ENCODE peak calls at places on chromosomes 1 and 21, in six cellular contexts. C is brain microvascular endothelial cell; A is pancreas; I is effector memory CD4-positive, alpha-beta T cell; H is CD8-positive, alpha-beta T cell; U is neural progenitor cell. B is an unnamed sample.
A peak's percentile ranks its signal among the peaks of the same experiment; 100 is the strongest.

GRCh38 chr1:22290157-22290556 is 147.3 kb upstream of the WNT4 start:
- DNase-seq in C (no peak), A (no peak), I (no peak), H (peak; percentile 11), U (no peak), B (no peak)

GRCh38 chr1:59568158-59568935 is 246.4 kb upstream of the HOOK1 start:
- DNase-seq in C (peak; percentile 21), A (no peak), I (no peak), H (no peak), U (no peak), B (no peak)

GRCh38 chr1:201348211-201348566 is 29.3 kb downstream of the TNNT2 start:
- DNase-seq in C (peak; percentile 45), A (no peak), I (no peak), H (no peak), U (peak; percentile 83), B (no peak)

GRCh38 chr21:34974162-34974981 is 74.7 kb downstream of the RUNX1 start:
- DNase-seq in C (no peak), A (no peak), I (peak; percentile 28), H (peak; percentile 68), U (no peak), B (no peak)

GRCh38 chr1:73783367-73783766 is 414.6 kb downstream of the LRRIQ3 start:
- DNase-seq in C (no peak), A (no peak), I (no peak), H (no peak), U (no peak), B (no peak)

GRCh38 chr1:62481681-62482080 is 44.8 kb downstream of the USP1 start:
- DNase-seq in C (no peak), A (no peak), I (no peak), H (no peak), U (no peak), B (no peak)

GRCh38 chr1:2099871-2100774 is 49.9 kb downstream of the PRKCZ start:
- DNase-seq in C (no peak), A (no peak), I (no peak), H (no peak), U (no peak), B (no peak)

GRCh38 chr1:14924455-14925325 is 228.9 kb upstream of the TMEM51 start:
- DNase-seq in C (peak; percentile 42), A (peak; percentile 65), I (no peak), H (no peak), U (peak; percentile 65), B (peak; percentile 54)

GRCh38 chr1:76583237-76583868 is 283.9 kb upstream of the ST6GALNAC5 start:
- DNase-seq in C (no peak), A (no peak), I (no peak), H (no peak), U (no peak), B (no peak)

GRCh38 chr1:10520952-10521351 is 46.2 kb downstream of the PEX14 start:
- DNase-seq in C (no peak), A (no peak), I (no peak), H (no peak), U (no peak), B (no peak)
- H3K27ac ChIP-seq in C (no peak overlapping the region), A (no peak overlapping the region), I (no peak overlapping the region), H (no peak overlapping the region), U (no peak overlapping the region), B (no peak overlapping the region)

DNA sequence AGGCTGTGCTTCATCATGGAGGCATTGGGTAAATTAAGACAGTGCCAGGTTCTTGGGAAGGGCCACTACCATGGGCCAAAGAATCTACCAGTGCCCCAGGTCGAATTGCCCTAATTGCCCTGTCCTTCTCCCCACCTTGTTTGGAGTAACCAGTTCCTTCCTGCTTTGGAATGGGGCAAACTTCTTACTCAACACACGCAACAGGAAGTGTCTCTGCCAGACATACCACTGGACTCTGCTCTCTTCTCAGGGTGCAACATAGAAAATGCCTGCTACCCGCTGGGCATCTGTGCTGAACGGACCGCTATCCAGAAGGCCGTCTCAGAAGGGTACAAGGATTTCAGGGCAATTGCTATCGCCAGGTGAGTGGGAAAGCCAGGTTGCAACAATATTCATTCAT is 15.8 kb downstream of the CDA start:
- DNase-seq in C (no peak), A (no peak), I (no peak), H (no peak), U (no peak), B (no peak)
- H3K27ac ChIP-seq in C (peak overlapping the region; percentile 73), A (no peak overlapping the region), I (no peak overlapping the region), H (no peak overlapping the region), U (no peak overlapping the region), B (no peak overlapping the region)

GRCh38 chr21:46295996-46296752 is 10.0 kb downstream of the YBEY start:
- DNase-seq in C (peak; percentile 45), A (no peak), I (no peak), H (peak; percentile 64), U (no peak), B (no peak)

GRCh38 chr21:46298083-46298412 is 11.9 kb downstream of the YBEY start:
- DNase-seq in C (no peak), A (no peak), I (no peak), H (no peak), U (no peak), B (no peak)

GRCh38 chr21:46297311-46298082 is 11.4 kb downstream of the YBEY start:
- DNase-seq in C (no peak), A (no peak), I (no peak), H (no peak), U (no peak), B (no peak)

GRCh38 chr21:46294647-46295176 is 8.6 kb downstream of the YBEY start:
- DNase-seq in C (peak; percentile 55), A (no peak), I (no peak), H (no peak), U (no peak), B (no peak)

DNA sequence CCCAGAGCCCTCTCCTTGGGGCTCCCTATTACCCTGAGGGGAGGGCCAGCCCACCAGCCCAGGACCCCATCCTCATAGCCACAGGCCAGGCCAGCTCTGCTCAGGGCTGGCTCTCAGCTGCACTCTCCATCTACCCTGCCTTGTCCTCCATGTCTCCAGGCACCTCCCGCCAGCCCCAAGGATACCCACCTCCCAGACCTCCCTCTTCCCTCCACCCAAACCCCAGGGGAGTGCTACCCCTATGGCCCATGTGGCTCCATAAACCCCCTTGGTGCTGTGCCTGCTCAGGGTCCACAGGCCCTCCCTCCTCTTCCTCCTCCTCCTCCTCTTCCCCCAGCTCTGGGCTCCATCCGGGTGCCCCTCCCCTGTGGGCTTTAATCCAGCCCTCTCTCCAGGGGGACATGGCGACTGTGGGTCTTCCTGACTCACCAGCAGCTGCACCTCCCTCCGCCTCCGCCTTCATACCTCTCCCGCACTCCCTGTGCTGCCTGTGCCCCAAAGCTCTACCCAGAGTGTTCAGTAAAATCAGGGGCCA is 9.1 kb downstream of the YBEY start:
- DNase-seq in C (peak; percentile 46), A (no peak), I (no peak), H (no peak), U (peak; percentile 28), B (no peak)
- H3K27ac ChIP-seq in C (peak overlapping the region; percentile 42), A (no peak overlapping the region), I (no peak overlapping the region), H (no peak overlapping the region), U (peak overlapping the region; percentile 29), B (no peak overlapping the region)

GRCh38 chr1:205443585-205444299 is 12.1 kb downstream of the BLACAT1 start:
- DNase-seq in C (no peak), A (no peak), I (no peak), H (no peak), U (no peak), B (no peak)
- H3K27ac ChIP-seq in C (no peak overlapping the region), A (no peak overlapping the region), I (no peak overlapping the region), H (no peak overlapping the region), U (no peak overlapping the region), B (no peak overlapping the region)

DNA sequence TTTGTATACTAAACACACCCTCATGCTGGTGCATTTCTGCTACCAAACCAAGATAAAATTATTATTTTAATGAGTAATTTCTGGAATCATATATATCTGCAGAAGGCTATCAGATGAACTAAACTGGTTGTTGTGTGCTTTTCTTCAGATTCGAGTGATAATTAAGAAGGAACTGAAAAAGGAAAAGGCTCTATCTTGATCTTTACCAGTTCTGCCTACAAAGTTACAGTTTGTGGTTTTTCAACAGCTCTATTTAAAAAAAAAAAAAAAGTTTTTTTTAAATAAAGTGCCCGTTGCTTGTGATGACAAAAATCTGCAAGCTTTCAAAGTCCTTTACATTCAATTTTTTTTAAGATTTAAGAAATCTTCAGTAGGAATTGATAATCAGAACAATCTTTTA is 13.6 kb downstream of the DENND1B start:
- DNase-seq in C (no peak), A (no peak), I (no peak), H (no peak), U (no peak), B (no peak)
- H3K27ac ChIP-seq in C (no peak overlapping the region), A (no peak overlapping the region), I (no peak overlapping the region), H (no peak overlapping the region), U (no peak overlapping the region), B (no peak overlapping the region)

DNA sequence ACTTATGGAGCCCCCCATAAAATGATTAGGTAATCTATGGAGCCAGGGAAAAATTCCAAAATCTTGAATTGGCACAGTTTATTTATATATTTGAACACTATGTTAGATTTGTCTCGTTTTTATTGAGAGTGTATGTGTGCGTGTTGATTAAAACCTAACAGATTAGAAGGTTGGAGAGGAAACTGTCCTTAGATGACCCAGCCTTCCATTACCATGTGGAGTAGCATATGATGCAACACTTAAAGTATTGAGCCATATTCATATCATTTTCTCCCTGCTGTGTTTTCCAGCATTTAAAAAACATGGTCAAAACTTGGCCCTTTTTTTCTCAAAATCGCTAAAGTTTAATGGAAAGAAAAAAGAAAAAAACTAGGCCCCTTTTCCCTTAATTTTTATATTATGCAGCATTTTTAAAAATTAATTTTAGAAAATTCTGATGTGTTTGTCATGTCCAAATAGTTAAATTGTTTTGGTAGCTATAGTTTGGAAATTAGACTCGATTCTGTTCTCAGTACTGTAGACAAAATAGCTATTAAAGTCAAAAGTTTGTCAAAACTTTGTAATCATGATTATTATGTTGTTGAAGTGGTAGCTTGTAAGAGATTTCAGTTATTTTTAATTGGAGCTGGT is 2.3 kb downstream of the LRRC8D start:
- DNase-seq in C (no peak), A (no peak), I (no peak), H (no peak), U (no peak), B (no peak)
- H3K27ac ChIP-seq in C (no peak overlapping the region), A (no peak overlapping the region), I (no peak overlapping the region), H (no peak overlapping the region), U (no peak overlapping the region), B (peak overlapping the region; percentile 16)

GRCh38 chr1:98702976-98703375 is 41.5 kb downstream of the SNX7 start:
- DNase-seq in C (peak; percentile 69), A (no peak), I (no peak), H (no peak), U (no peak), B (no peak)
- H3K27ac ChIP-seq in C (peak overlapping the region; percentile 16), A (no peak overlapping the region), I (no peak overlapping the region), H (no peak overlapping the region), U (no peak overlapping the region), B (no peak overlapping the region)

DNA sequence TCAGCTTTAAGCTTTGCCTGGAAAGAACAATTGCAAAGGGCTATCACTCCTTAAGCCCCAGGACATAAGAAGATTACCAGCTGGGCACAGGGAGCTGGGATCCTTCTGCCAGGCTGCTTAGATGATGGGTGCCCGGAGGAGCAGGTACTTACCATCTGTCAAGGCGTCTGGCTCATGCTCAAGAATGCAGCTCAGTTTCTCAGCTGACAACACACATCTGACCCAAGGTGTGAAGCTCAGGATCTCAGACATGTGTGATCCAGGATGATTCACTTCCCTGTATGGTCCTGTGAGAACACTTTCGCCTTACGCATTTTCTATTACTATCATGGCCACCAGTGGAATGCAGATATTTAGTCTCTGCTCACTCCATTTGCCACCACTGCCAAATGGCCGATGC is 14.7 kb upstream of the DISC1 start:
- DNase-seq in C (no peak), A (no peak), I (no peak), H (no peak), U (no peak), B (no peak)
- H3K27ac ChIP-seq in C (no peak overlapping the region), A (no peak overlapping the region), I (peak overlapping the region; percentile 28), H (no peak overlapping the region), U (no peak overlapping the region), B (no peak overlapping the region)

B was measured in caudate nucleus.